ENCODE peak calls at places on chromosomes 2 and 18, in eight cellular contexts. L is naive thymus-derived CD8-positive, alpha-beta T cell; C is caudate nucleus; J is stimulated activated CD8-positive, alpha-beta memory T cell treated with anti-CD3 and anti-CD28 coated beads, Interleukin-2, amount 100 ng/mL, for 48 hours; V is transverse colon; N is AG08395; Y is islet precursor cell; G is stimulated activated CD4-positive, alpha-beta T cell treated with anti-CD3 and anti-CD28 coated beads, TNF-alpha, amount 100 ng/mL, for 48 hours. F is an unnamed sample.
A peak's percentile ranks its signal among the peaks of the same experiment; 100 is the strongest.

GRCh38 chr2:159148891-159149290 is 137.6 kb downstream of the WDSUB1 start:
- DNase-seq in L (no peak), C (no peak), J (no peak), V (no peak), N (no peak), Y (no peak), G (no peak), F (no peak)

GRCh38 chr2:215904101-215904500 is 109.2 kb downstream of the MREG start:
- DNase-seq in L (no peak), C (no peak), J (no peak), V (no peak), N (peak; percentile 70), Y (peak; percentile 84), G (no peak), F (no peak)

GRCh38 chr18:7370375-7370774 is 139.5 kb downstream of the LRRC30 start:
- DNase-seq in L (no peak), C (no peak), J (no peak), V (no peak), N (no peak), Y (no peak), G (no peak), F (no peak)

GRCh38 chr2:216294305-216294704 is 78.0 kb downstream of the MARCHF4 start:
- DNase-seq in L (no peak), C (no peak), J (no peak), V (no peak), N (no peak), Y (no peak), G (no peak), F (no peak)

GRCh38 chr18:37565985-37566478 is 434 bp upstream of the CELF4 start:
- DNase-seq in L (no peak), C (peak; percentile 55), J (no peak), V (no peak), N (peak; percentile 78), Y (peak; percentile 71), G (no peak), F (peak; percentile 58)

GRCh38 chr18:44677933-44678332 is 2.8 kb upstream of the SETBP1 start:
- DNase-seq in L (no peak), C (no peak), J (no peak), V (no peak), N (no peak), Y (no peak), G (no peak), F (no peak)

GRCh38 chr2:43846140-43846793 is 7.5 kb downstream of the ABCG8 start:
- DNase-seq in L (no peak), C (no peak), J (no peak), V (no peak), N (peak; percentile 0), Y (no peak), G (no peak), F (no peak)

GRCh38 chr2:41600460-41600859 is 447.4 kb upstream of the PKDCC start:
- DNase-seq in L (no peak), C (no peak), J (no peak), V (no peak), N (no peak), Y (no peak), G (no peak), F (no peak)

GRCh38 chr18:24176727-24177416 is 38.0 kb downstream of the CABYR start:
- DNase-seq in L (peak; percentile 23), C (peak; percentile 71), J (peak; percentile 25), V (peak; percentile 71), N (peak; percentile 59), Y (peak; percentile 77), G (peak; percentile 38), F (peak; percentile 44)

GRCh38 chr18:76621782-76622495 is 126.9 kb upstream of the ZNF516 start:
- DNase-seq in L (no peak), C (no peak), J (no peak), V (no peak), N (peak; percentile 9), Y (no peak), G (no peak), F (no peak)

GRCh38 chr2:237873382-237873781 is 14.0 kb downstream of the RAMP1 start:
- DNase-seq in L (no peak), C (no peak), J (no peak), V (no peak), N (peak; percentile 15), Y (peak; percentile 30), G (no peak), F (no peak)

GRCh38 chr2:39696838-39697237 is 31.1 kb downstream of the TMEM178A start:
- DNase-seq in L (no peak), C (no peak), J (no peak), V (no peak), N (peak; percentile 62), Y (no peak), G (no peak), F (no peak)

GRCh38 chr2:96940991-96941775 is 45.2 kb downstream of the FAM178B start:
- DNase-seq in L (no peak), C (no peak), J (no peak), V (no peak), N (no peak), Y (no peak), G (no peak), F (no peak)